ENCODE peak calls at places on chromosomes 11 and 22, in six cellular contexts. L is H1, J is neuronal stem cell, F is mesenchymal stem cell, I is trophoblast cell, H is H9. E is an unnamed sample.

GRCh38 chr11:14969922-14970323 is 2.2 kb downstream of the CALCA start:
- DNase-seq in L (peak; percentile 49), J (peak; percentile 63), F (peak; percentile 28), I (peak; percentile 9), H (peak; percentile 92), E (peak; percentile 7)

GRCh38 chr11:102357116-102357515 is 10.1 kb downstream of the BIRC2 start:
- DNase-seq in L (no peak), J (no peak), F (no peak), I (no peak), H (no peak), E (no peak)

GRCh38 chr11:120425527-120425926 is 86.0 kb upstream of the GRIK4 start:
- DNase-seq in L (no peak), J (no peak), F (no peak), I (no peak), H (no peak), E (no peak)

GRCh38 chr11:76591416-76591815 is 79.1 kb downstream of the LRRC32 start:
- DNase-seq in L (no peak), J (no peak), F (no peak), I (no peak), H (no peak), E (no peak)

GRCh38 chr11:4019891-4020290 is 74.7 kb upstream of the RRM1 start:
- DNase-seq in L (no peak), J (no peak), F (peak; percentile 53), I (peak; percentile 72), H (no peak), E (peak; percentile 25)

GRCh38 chr22:24333301-24333700 is 62.7 kb downstream of the SPECC1L start:
- DNase-seq in L (no peak), J (no peak), F (no peak), I (no peak), H (no peak), E (peak; percentile 90)

GRCh38 chr22:41746563-41747400 is 47.5 kb downstream of the MEI1 start:
- DNase-seq in L (peak; percentile 46), J (peak; percentile 56), F (peak; percentile 81), I (peak; percentile 86), H (peak; percentile 87), E (peak; percentile 76)

GRCh38 chr22:22156716-22157499 is 87.7 kb upstream of the VPREB1 start:
- DNase-seq in L (peak; percentile 21), J (peak; percentile 51), F (peak; percentile 56), I (peak; percentile 47), H (peak; percentile 68), E (peak; percentile 73)

GRCh38 chr11:90639687-90640086 is 416.8 kb upstream of the CHORDC1 start:
- DNase-seq in L (no peak), J (no peak), F (no peak), I (no peak), H (no peak), E (no peak)

GRCh38 chr11:118789501-118790356 is 1.2 kb downstream of the DDX6 start:
- DNase-seq in L (no peak), J (peak; percentile 18), F (peak; percentile 43), I (no peak), H (no peak), E (no peak)

GRCh38 chr11:43376594-43376993 is 17.9 kb downstream of the TTC17 start:
- DNase-seq in L (no peak), J (no peak), F (peak; percentile 85), I (no peak), H (no peak), E (peak; percentile 90)

GRCh38 chr11:31823372-31824371 is 12.6 kb upstream of the PAX6 start:
- DNase-seq in L (no peak), J (no peak), F (no peak), I (no peak), H (peak; percentile 68), E (no peak)

GRCh38 chr11:83051760-83052671 is 19.7 kb downstream of the RAB30 start:
- DNase-seq in L (no peak), J (no peak), F (peak; percentile 94), I (peak; percentile 40), H (no peak), E (peak; percentile 98)

GRCh38 chr11:24588075-24588474 is 91.2 kb downstream of the LUZP2 start:
- DNase-seq in L (no peak), J (no peak), F (peak; percentile 63), I (no peak), H (no peak), E (peak; percentile 79)

GRCh38 chr22:41915035-41915782 is at the start of gene SHISA8:
- DNase-seq in L (no peak), J (no peak), F (peak; percentile 54), I (no peak), H (no peak), E (peak; percentile 7)

GRCh38 chr11:80155412-80156017 is 714.7 kb upstream of the TENM4 start:
- DNase-seq in L (no peak), J (peak; percentile 12), F (peak; percentile 45), I (no peak), H (no peak), E (peak; percentile 37)

GRCh38 chr11:107705027-107705426 is 6.8 kb downstream of the SLN start:
- DNase-seq in L (no peak), J (no peak), F (peak; percentile 90), I (peak; percentile 20), H (no peak), E (peak; percentile 92)

DNA sequence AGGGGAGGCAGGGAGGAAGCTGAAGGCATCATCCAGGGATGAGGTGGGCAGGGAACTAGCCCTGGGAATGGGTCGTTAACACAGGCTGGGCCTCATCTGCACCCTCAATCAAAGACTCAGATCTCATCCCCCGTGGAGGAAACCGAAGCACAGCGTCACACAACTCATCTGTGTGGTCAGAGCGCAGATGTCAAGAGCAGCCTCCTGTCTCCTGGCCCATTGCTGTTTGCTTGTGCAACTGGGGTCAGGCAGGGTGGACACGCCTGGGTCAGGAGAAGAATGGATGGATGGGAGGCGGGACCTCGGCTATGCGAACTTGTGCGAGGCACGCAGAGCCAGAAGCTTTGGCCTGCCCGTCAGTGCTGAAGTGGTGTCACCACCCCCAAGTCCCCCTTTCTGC is 218.1 kb downstream of the CEP164 start:
- DNase-seq in L (no peak), J (no peak), F (no peak), I (no peak), H (no peak), E (no peak)
- H3K14ac ChIP-seq in L (no peak overlapping the region), J (no peak overlapping the region), F (peak overlapping the region; percentile 49), I (no peak overlapping the region), H (no peak overlapping the region), E (no peak overlapping the region)

GRCh38 chr22:40637181-40638150 is 947 bp upstream of the MRTFA start:
- DNase-seq in L (no peak), J (no peak), F (no peak), I (peak; percentile 56), H (no peak), E (no peak)

GRCh38 chr22:40635008-40635939 is 1.2 kb downstream of the MRTFA start:
- DNase-seq in L (no peak), J (no peak), F (no peak), I (no peak), H (no peak), E (peak; percentile 60)

GRCh38 chr22:40635940-40636379 is 559 bp downstream of the MRTFA start:
- DNase-seq in L (no peak), J (no peak), F (peak; percentile 24), I (no peak), H (peak; percentile 34), E (no peak)

GRCh38 chr22:40638261-40638660 is 1.7 kb upstream of the MRTFA start:
- DNase-seq in L (no peak), J (no peak), F (no peak), I (peak; percentile 76), H (no peak), E (no peak)

GRCh38 chr22:40636380-40637180 is at the start of gene MRTFA:
- DNase-seq in L (peak; percentile 98), J (peak; percentile 100), F (peak; percentile 100), I (peak; percentile 99), H (peak; percentile 100), E (peak; percentile 100)
- H3K18ac ChIP-seq in L (peak within 1 kb of the TSS; percentile 90), J (peak within 1 kb of the TSS; percentile 98), F (peak within 1 kb of the TSS; percentile 95), I (peak within 1 kb of the TSS; percentile 93), H (peak within 1 kb of the TSS; percentile 83), E (peak within 1 kb of the TSS; percentile 52)

DNA sequence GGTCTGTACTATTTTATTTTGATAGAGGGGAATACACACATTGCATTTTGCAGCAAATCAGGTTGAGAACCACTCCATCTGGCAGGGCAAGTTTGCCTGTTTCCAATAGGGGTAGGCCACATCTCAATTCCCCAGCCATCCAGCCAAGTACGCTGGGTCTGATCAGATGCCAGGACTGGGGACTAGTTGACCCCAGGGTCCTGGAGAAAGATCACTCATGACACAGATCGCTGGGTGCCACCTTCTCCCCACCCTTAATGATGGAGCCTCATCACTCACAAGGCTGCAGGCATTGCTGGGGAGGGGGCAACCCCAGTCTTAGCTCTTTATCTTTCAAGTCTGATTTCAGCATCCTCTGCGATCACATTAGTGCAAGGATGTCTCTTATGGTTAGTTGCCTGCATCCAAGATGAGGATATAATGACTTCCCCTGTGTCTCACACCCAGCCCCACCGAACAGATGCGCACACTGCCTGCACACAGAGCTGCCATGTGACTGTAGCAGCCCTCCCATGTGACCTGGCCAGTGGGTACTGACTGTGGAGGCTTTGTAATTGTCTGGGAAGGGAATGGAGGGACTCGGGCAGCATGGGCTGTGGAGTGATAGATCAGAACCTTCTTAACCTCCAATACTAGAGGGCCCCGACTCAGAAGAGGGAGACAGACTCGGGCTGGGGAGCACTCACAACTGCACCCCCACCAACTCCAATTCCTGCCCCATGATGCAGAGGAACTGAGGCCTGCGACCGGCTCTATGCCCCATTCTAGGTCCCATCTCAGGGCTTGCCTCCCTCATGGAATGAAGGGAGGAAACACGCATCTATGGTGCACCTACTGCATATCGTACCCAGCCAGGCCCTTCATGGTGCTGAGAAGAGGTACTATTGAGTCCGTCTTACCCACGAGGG is 155.8 kb downstream of the DSCAML1 start:
- DNase-seq in L (no peak), J (no peak), F (no peak), I (no peak), H (no peak), E (no peak)
- H3K14ac ChIP-seq in L (no peak overlapping the region), J (peak overlapping the region; percentile 84), F (no peak overlapping the region), I (no peak overlapping the region), H (no peak overlapping the region), E (no peak overlapping the region)

DNA sequence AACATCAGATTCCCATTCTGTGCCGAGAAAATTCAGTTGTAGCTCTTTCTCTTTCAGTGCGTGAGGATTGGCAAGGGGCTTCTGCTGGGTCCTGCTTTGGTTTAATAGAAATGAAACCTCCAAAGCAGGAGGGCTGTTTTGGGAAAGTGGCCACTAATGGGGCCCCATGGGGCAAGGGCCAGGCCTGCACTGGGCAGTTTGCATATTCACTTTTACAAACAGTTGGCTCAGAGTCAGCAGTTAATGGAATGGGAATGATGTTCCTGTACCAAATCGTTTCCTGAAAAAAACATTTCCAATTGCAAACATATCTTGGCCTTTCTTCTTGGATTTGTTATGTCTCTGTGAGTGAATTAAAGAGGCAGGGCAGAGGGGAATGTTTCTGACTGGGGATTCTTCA is 92.1 kb downstream of the PARVA start:
- DNase-seq in L (no peak), J (no peak), F (no peak), I (no peak), H (no peak), E (peak; percentile 26)
- H3K18ac ChIP-seq in L (no peak overlapping the region), J (no peak overlapping the region), F (no peak overlapping the region), I (no peak overlapping the region), H (no peak overlapping the region), E (no peak overlapping the region)